ENCODE peak calls at places on chromosomes 11 and 22, in six cellular contexts. N is IMR-90; F is CD4-positive, alpha-beta memory T cell; B is SJCRH30; L is aorta; M is left ventricle myocardium inferior. R is an unnamed sample.

GRCh38 chr11:125373426-125374391 is 122.4 kb downstream of the FEZ1 start:
- DNase-seq in N (peak; percentile 44), F (no peak), M (peak; percentile 31), L (no peak), B (no peak), R (no peak)

GRCh38 chr11:61148016-61148640 is 13.1 kb downstream of the VPS37C start:
- DNase-seq in N (no peak), B (no peak), L (peak; percentile 17), M (no peak), F (no peak), R (peak; percentile 12)

GRCh38 chr11:59207988-59208432 is 4.7 kb downstream of the MPEG1 start:
- DNase-seq in B (peak; percentile 30), F (peak; percentile 40), N (peak; percentile 91), L (no peak), M (no peak), R (no peak)

GRCh38 chr11:128021304-128022006 is 565.9 kb downstream of the ETS1 start:
- DNase-seq in B (no peak), L (no peak), M (no peak), N (no peak), F (no peak), R (no peak)

GRCh38 chr11:1235615-1236315 is 12.9 kb downstream of the MUC5B start:
- DNase-seq in B (no peak), M (peak; percentile 2), L (peak; percentile 72), F (no peak), N (no peak), R (peak; percentile 38)

GRCh38 chr22:50435701-50436115 is 39.1 kb downstream of the SBF1 start:
- DNase-seq in F (no peak), N (no peak), L (no peak), M (no peak), B (no peak), R (peak; percentile 40)

GRCh38 chr22:37276771-37277170 is 5.5 kb upstream of the CYTH4 start:
- DNase-seq in N (peak; percentile 15), M (no peak), F (no peak), B (no peak), L (peak; percentile 47), R (no peak)

GRCh38 chr22:42473484-42474193 is 41.4 kb upstream of the NFAM1 start:
- DNase-seq in L (no peak), B (peak; percentile 24), M (no peak), N (peak; percentile 63), F (peak; percentile 40), R (no peak)

GRCh38 chr11:27255447-27255828 is 107.6 kb downstream of the CCDC34 start:
- DNase-seq in L (no peak), M (no peak), N (peak; percentile 83), F (no peak), B (no peak), R (no peak)

GRCh38 chr11:118876261-118876660 is 7.4 kb upstream of the CXCR5 start:
- DNase-seq in B (no peak), L (no peak), F (no peak), M (no peak), N (no peak), R (no peak)

GRCh38 chr11:118873804-118874203 is 9.9 kb upstream of the CXCR5 start:
- DNase-seq in L (no peak), M (no peak), N (no peak), B (no peak), F (no peak), R (no peak)

GRCh38 chr11:118881130-118881717 is 2.5 kb upstream of the CXCR5 start:
- DNase-seq in N (peak; percentile 13), M (no peak), L (no peak), F (no peak), B (no peak), R (no peak)

GRCh38 chr11:118878187-118878586 is 5.5 kb upstream of the CXCR5 start:
- DNase-seq in L (no peak), F (peak; percentile 49), M (no peak), B (no peak), N (no peak), R (no peak)

GRCh38 chr11:118877487-118878173 is 6.1 kb upstream of the CXCR5 start:
- DNase-seq in B (no peak), M (no peak), L (no peak), F (no peak), N (no peak), R (no peak)
- H3K4me3 ChIP-seq in B (no peak overlapping the region), M (no peak overlapping the region), L (no peak overlapping the region), F (peak overlapping the region; percentile 9), N (no peak overlapping the region), R (no peak overlapping the region)

GRCh38 chr11:26228778-26229177 is 103.2 kb upstream of the ANO3 start:
- DNase-seq in L (no peak), F (no peak), M (no peak), N (peak; percentile 59), B (no peak), R (no peak)
- H3K27ac ChIP-seq in L (no peak overlapping the region), F (no peak overlapping the region), M (no peak overlapping the region), N (peak overlapping the region; percentile 85), B (no peak overlapping the region), R (peak overlapping the region; percentile 92)

DNA sequence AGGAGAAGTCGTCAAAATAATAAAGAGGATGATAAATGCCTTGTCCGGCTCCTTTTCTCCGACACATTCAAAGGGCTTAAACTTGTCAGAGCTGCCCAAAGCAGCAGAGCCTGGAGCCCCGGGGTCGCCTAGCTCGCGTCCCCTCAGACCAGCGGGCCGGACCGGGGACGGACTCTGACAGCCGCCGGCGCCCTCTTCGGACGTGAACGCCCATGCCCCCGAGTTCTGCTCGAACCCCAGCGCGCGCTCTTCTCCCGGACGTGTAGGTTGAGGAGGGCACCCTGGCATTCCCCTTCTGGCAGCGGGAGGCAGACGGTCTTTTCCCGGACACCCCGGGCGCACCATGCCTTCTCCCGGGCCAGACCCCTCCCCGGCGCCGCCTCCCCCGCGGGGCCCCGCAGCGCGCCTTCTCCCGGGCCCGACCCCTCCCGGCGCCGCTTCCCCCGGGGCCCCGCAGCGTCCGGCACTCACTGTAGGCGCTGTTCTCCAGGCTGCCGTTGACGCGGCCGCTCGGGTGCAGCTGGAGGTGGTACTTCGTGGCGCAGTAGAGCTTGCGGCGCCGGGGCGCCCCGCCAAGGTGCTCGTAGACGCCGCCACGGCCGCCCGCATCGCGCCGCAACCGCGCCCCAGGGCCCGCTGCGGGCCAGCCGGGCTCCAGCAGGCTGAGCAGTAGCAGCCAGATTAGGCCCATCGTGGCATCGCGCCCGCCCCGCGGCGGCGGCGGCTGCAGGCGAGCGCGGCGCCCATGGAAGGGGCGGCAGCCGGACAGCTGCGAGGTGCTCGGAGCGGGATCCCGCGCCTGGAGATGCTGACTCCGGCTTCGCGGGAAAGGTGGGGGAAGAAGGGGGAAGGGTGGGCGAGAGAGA is 740 bp downstream of the FGF3 start:
- DNase-seq in L (no peak), N (no peak), M (no peak), F (no peak), B (no peak), R (no peak)
- H3K27me3 ChIP-seq in L (no peaks in the 10 kb centered on the region), N (peaks cover 78% of the 10 kb centered on the region), M (peaks cover 95% of the 10 kb centered on the region), F (peaks cover 7% of the 10 kb centered on the region), B (peaks cover 9% of the 10 kb centered on the region), R (peaks cover 65% of the 10 kb centered on the region)

DNA sequence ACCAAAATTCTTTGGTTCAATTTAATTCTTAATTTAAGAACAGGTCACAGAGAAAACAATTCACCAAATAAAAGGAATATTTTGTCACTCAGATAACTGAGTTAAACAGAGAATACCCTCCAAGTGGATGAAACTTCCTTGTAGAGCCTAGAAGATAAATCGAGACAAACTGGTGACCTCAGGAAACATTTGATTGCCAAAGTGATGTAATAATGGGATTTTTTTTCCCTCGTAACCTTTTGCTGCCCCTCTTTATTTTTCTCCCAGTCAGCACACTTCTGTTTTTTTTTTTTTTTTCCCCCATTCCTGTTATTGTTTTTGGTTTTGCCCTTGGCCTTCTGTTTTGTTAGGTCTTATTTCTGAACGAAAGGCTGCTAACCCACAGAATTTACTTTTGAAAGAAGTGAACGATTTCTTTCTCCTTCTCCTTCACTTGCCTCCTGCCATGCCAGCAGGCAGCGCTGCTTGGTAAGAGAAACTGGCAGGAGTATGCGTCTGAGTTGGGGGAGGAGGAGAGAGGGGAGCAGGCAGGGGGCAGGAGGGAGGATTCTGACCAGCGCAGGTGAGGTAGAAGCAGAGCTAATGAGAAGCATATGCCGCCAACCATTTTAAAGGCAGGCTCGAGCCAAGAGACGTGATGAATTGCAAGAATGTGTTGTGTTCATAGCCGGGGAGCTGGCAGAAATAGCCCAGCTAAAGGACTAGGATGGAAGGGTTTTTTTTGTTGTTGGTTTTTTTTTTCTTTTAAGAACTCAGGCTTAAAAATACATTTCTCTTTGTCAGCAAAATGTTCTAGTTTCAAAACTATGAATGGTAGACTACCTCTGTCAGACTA is 121.9 kb upstream of the MTMR2 start:
- DNase-seq in L (peak; percentile 77), N (peak; percentile 63), M (peak; percentile 21), F (no peak), B (no peak), R (no peak)
- H3K4me3 ChIP-seq in L (peak overlapping the region; percentile 12), N (no peak overlapping the region), M (peak overlapping the region; percentile 45), F (no peak overlapping the region), B (no peak overlapping the region), R (no peak overlapping the region)

DNA sequence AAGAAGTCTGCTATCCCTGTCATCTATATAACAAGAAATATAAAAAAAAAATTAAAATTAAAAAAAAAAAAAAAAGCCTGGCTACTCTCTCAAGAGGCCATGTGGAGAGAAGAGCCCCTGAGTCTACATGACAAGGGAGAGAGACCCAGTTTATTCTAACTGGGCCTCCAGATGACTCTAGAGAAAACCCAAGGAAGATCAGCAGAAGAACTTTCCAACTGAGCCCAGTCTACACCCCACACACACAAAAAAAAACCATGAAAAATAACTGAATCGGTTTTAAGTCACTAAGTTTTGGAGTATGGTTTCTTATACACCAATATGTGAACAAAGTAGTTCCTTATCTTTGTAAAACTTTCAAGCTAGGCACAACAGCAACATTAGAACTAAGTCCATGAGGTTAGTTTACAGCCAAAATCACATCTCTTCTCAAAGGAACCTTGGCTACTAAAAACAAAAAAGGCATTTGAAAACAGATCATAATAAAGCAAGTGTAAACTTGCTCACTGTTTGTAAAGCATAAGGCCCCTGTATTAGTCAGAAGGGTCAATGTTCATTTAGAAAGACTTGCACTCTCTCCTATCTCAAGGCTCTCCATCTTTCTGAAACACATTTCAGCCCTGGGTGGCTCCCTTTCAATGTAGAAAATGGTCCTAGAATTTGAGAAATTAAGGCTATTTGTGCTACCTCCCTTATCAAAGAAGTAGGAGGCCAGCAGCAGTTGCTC is 67.2 kb downstream of the AMBRA1 start:
- DNase-seq in N (no peak), M (no peak), L (no peak), B (no peak), F (no peak), R (no peak)
- H3K27ac ChIP-seq in N (no peak overlapping the region), M (no peak overlapping the region), L (no peak overlapping the region), B (no peak overlapping the region), F (no peak overlapping the region), R (no peak overlapping the region)

R was measured in RWPE2.